ENCODE peak calls at places on chromosomes 6 and 20, in ten cellular contexts. H is cardiac fibroblast; X is glutamatergic neuron; F is astrocyte of the cerebellum; E is choroid plexus epithelial cell; S is bronchial epithelial cell; G is fibroblast of the aortic adventitia; C is PC-3; B is CD8-positive, alpha-beta T cell; T is type B pancreatic cell. N is an unnamed sample.

GRCh38 chr20:16541226-16541625 is 32.0 kb downstream of the KIF16B start:
- DNase-seq in H (no peak), E (no peak), G (no peak), B (no peak), S (no peak), X (no peak), F (no peak), C (no peak), T (no peak), N (no peak)

GRCh38 chr20:6100261-6100660 is 22.6 kb downstream of the FERMT1 start:
- DNase-seq in S (no peak), T (no peak), B (no peak), H (no peak), C (no peak), G (no peak), E (no peak), F (no peak), X (no peak), N (no peak)

GRCh38 chr6:165880721-165881120 is 217.7 kb upstream of the PDE10A start:
- DNase-seq in H (no peak), S (no peak), E (no peak), B (no peak), T (no peak), F (peak), X (no peak), C (no peak), G (peak), N (no peak)

GRCh38 chr6:167548451-167548850 is 223.6 kb downstream of the TTLL2 start:
- DNase-seq in E (no peak), S (no peak), F (no peak), T (no peak), G (no peak), X (no peak), C (no peak), H (no peak), B (no peak), N (no peak)

GRCh38 chr6:11706186-11706585 is 72.4 kb downstream of the ADTRP start:
- DNase-seq in B (no peak), E (no peak), G (no peak), C (no peak), S (no peak), H (no peak), X (peak), F (no peak), T (no peak), N (no peak)

GRCh38 chr6:106097368-106098231 is 11.5 kb downstream of the PRDM1 start:
- DNase-seq in G (peak), F (no peak), H (peak), B (no peak), C (peak), X (no peak), S (peak), T (no peak), E (peak), N (peak)

GRCh38 chr6:101114703-101115102 is 233.6 kb upstream of the ASCC3 start:
- DNase-seq in H (peak), S (peak), C (peak), E (peak), G (peak), B (no peak), T (no peak), F (peak), X (no peak), N (no peak)

GRCh38 chr6:104908031-104908430 is 48.3 kb upstream of the HACE1 start:
- DNase-seq in S (peak), E (no peak), C (peak), G (no peak), H (no peak), F (no peak), B (no peak), X (no peak), T (no peak), N (no peak)

GRCh38 chr6:51812231-51812630 is 275.2 kb downstream of the PKHD1 start:
- DNase-seq in S (no peak), T (no peak), E (no peak), C (no peak), F (no peak), G (no peak), B (no peak), H (no peak), X (no peak), N (no peak)

GRCh38 chr6:47165918-47166317 is 123.8 kb upstream of the ADGRF1 start:
- DNase-seq in S (no peak), X (no peak), F (no peak), C (no peak), H (no peak), B (no peak), G (no peak), T (no peak), E (peak), N (no peak)

GRCh38 chr6:2061880-2062279 is 183.5 kb downstream of the GMDS start:
- DNase-seq in S (no peak), T (no peak), B (no peak), X (no peak), E (peak), F (peak), C (peak), G (peak), H (no peak), N (no peak)

GRCh38 chr6:77457720-77458349 is 5.5 kb downstream of the HTR1B start:
- DNase-seq in S (peak), F (peak), B (no peak), H (peak), T (peak), G (peak), X (peak), C (peak), E (peak), N (peak)

GRCh38 chr20:3093861-3094361 is 9.4 kb upstream of the AVP start:
- DNase-seq in T (no peak), G (no peak), H (no peak), E (no peak), C (no peak), S (no peak), B (no peak), F (no peak), X (no peak), N (no peak)

GRCh38 chr6:148590881-148591280 is 155.9 kb upstream of the UST start:
- DNase-seq in C (no peak), B (no peak), X (no peak), T (no peak), S (no peak), G (no peak), E (no peak), H (no peak), F (no peak), N (no peak)

GRCh38 chr6:168188310-168188973 is 109.4 kb upstream of the FRMD1 start:
- DNase-seq in B (no peak), T (peak), X (no peak), E (no peak), F (no peak), G (no peak), H (no peak), C (no peak), S (no peak), N (no peak)

GRCh38 chr6:15747354-15747883 is 84.6 kb upstream of the DTNBP1 start:
- DNase-seq in X (no peak), C (no peak), T (no peak), B (no peak), H (no peak), E (no peak), S (no peak), F (no peak), G (no peak), N (no peak)

GRCh38 chr6:159065091-159065490 is 20.3 kb upstream of the TAGAP start:
- DNase-seq in H (no peak), S (no peak), B (no peak), G (no peak), C (no peak), F (no peak), X (no peak), E (no peak), T (no peak), N (no peak)

GRCh38 chr20:2102585-2103453 is 1.2 kb downstream of the STK35 start:
- DNase-seq in S (peak), X (peak), H (peak), E (peak), B (peak), G (peak), T (peak), C (peak), F (peak), N (peak)

GRCh38 chr6:47180633-47181032 is 129.1 kb downstream of the TNFRSF21 start:
- DNase-seq in C (peak), E (peak), H (peak), S (peak), X (no peak), G (peak), B (no peak), T (no peak), F (no peak), N (no peak)

GRCh38 chr20:61497029-61497627 is 245.1 kb downstream of the CDH4 start:
- DNase-seq in C (no peak), E (no peak), X (no peak), S (no peak), F (no peak), B (no peak), G (no peak), H (no peak), T (no peak), N (no peak)

GRCh38 chr6:149137594-149137993 is 179.9 kb upstream of the TAB2 start:
- DNase-seq in E (peak), G (peak), B (no peak), C (no peak), X (no peak), T (no peak), S (no peak), H (peak), F (no peak), N (peak)

GRCh38 chr20:37356387-37356786 is 10.4 kb downstream of the SRC start:
- DNase-seq in H (peak), T (no peak), G (no peak), C (peak), X (no peak), E (no peak), S (peak), F (no peak), B (no peak), N (no peak)

GRCh38 chr6:36757943-36758508 is 60.4 kb downstream of the RAB44 start:
- DNase-seq in S (no peak), C (no peak), F (no peak), H (no peak), E (no peak), B (no peak), G (no peak), T (no peak), X (no peak), N (no peak)

GRCh38 chr6:125593746-125594145 is 155.7 kb upstream of the HEY2 start:
- DNase-seq in G (no peak), H (no peak), C (no peak), B (no peak), S (peak), E (no peak), T (no peak), F (no peak), X (no peak), N (no peak)

GRCh38 chr6:2900221-2900807 is 2.8 kb downstream of the SERPINB9 start:
- DNase-seq in S (no peak), T (no peak), H (no peak), B (no peak), E (no peak), G (no peak), X (no peak), C (no peak), F (no peak), N (no peak)

GRCh38 chr20:1674361-1674760 is 16.8 kb upstream of the SIRPG start:
- DNase-seq in X (no peak), F (no peak), H (no peak), T (no peak), B (peak), E (no peak), G (no peak), C (no peak), S (no peak), N (no peak)

GRCh38 chr20:2729251-2729713 is 36.7 kb downstream of the EBF4 start:
- DNase-seq in X (no peak), H (peak), S (no peak), T (no peak), F (no peak), B (no peak), C (no peak), E (no peak), G (peak), N (no peak)

GRCh38 chr20:47773381-47773786 is 11.9 kb downstream of the SULF2 start:
- DNase-seq in S (no peak), C (no peak), T (no peak), B (no peak), X (no peak), F (no peak), H (peak), G (no peak), E (no peak), N (no peak)

GRCh38 chr6:154448448-154449096 is 61.9 kb downstream of the CNKSR3 start:
- DNase-seq in T (no peak), G (peak), H (peak), E (peak), X (no peak), F (peak), B (no peak), S (peak), C (no peak), N (peak)

GRCh38 chr20:47397652-47398301 is 41.3 kb upstream of the ZMYND8 start:
- DNase-seq in T (no peak), H (no peak), E (no peak), S (no peak), X (no peak), F (no peak), G (no peak), B (no peak), C (no peak), N (no peak)

GRCh38 chr6:84568971-84569370 is 195.4 kb downstream of the TBX18 start:
- DNase-seq in G (peak), H (peak), X (no peak), E (peak), B (no peak), C (peak), S (peak), F (peak), T (no peak), N (peak)

GRCh38 chr6:140586426-140587061 is 1212.1 kb upstream of the CITED2 start:
- DNase-seq in G (peak), S (no peak), C (no peak), T (no peak), B (no peak), H (no peak), F (no peak), X (no peak), E (no peak), N (no peak)

GRCh38 chr6:110358536-110359148 is 493 bp upstream of the METTL24 start:
- DNase-seq in S (no peak), B (no peak), F (no peak), E (no peak), H (no peak), C (no peak), X (no peak), T (no peak), G (no peak), N (no peak)

GRCh38 chr6:160336200-160336599 is 12.0 kb upstream of the SLC22A3 start:
- DNase-seq in X (no peak), G (no peak), E (no peak), B (no peak), F (no peak), C (no peak), H (no peak), S (no peak), T (no peak), N (no peak)

GRCh38 chr20:11195899-11196558 is 522.2 kb upstream of the JAG1 start:
- DNase-seq in X (no peak), B (no peak), F (no peak), T (no peak), G (peak), C (peak), E (peak), S (peak), H (no peak), N (no peak)

GRCh38 chr6:11208267-11208666 is 24.2 kb downstream of the NEDD9 start:
- DNase-seq in E (no peak), S (no peak), B (no peak), F (no peak), C (no peak), X (no peak), H (no peak), G (no peak), T (no peak), N (no peak)

GRCh38 chr20:19056909-19057308 is 155.5 kb upstream of the SLC24A3 start:
- DNase-seq in X (no peak), C (no peak), S (no peak), B (no peak), G (no peak), H (no peak), E (no peak), T (no peak), F (no peak), N (no peak)
- TF ChIP-seq CTCF in X (peak), C (peak), S (peak), B (no peak), G (no peak), H (no peak), E (no peak), T (peak), F (no peak), N (no peak)

GRCh38 chr20:63378626-63379025 is 17.5 kb upstream of the CHRNA4 start:
- DNase-seq in E (no peak), X (no peak), C (no peak), F (no peak), T (no peak), G (no peak), S (no peak), B (no peak), H (no peak), N (no peak)
- TF ChIP-seq CTCF in E (no peak), X (no peak), C (no peak), F (no peak), T (peak), G (no peak), S (no peak), B (no peak), H (no peak), N (no peak)

GRCh38 chr20:32207626-32208498 is at the start of the genes PLAGL2 and POFUT1:
- DNase-seq in X (peak), C (peak), H (peak), E (peak), F (peak), G (peak), S (peak), T (peak), B (peak), N (peak)
- TF ChIP-seq CTCF in X (no peak), C (peak), H (no peak), E (peak), F (peak), G (peak), S (peak), T (peak), B (no peak), N (peak)

GRCh38 chr6:20789162-20789561 is 254.9 kb downstream of the CDKAL1 start:
- DNase-seq in E (peak), B (no peak), S (peak), X (no peak), G (peak), C (no peak), F (peak), H (peak), T (no peak), N (peak)
- TF ChIP-seq CTCF in E (peak), B (no peak), S (peak), X (no peak), G (peak), C (no peak), F (peak), H (no peak), T (peak), N (peak)

N was measured in AG09319.